ENCODE peak calls at places on chromosome 16, in eight cellular contexts. B is ovary; R is GM03348; P is fibroblast of mammary gland; Z is stimulated activated CD4-positive, alpha-beta T cell treated with anti-CD3 and anti-CD28 coated beads, TNF-alpha, amount 100 ng/mL, for 24 hours; C is T-helper 1 cell; Q is A172; W is brain microvascular endothelial cell. S is an unnamed sample.

GRCh38 chr16:4290236-4290830 is 17.5 kb upstream of the TFAP4 start:
- DNase-seq in P (peak), W (peak), B (no peak), Z (no peak), Q (peak), R (peak), C (no peak), S (no peak)

GRCh38 chr16:81273223-81273940 is 34.9 kb downstream of the BCO1 start:
- DNase-seq in B (no peak), W (no peak), P (no peak), C (no peak), Q (no peak), R (no peak), Z (no peak), S (no peak)

GRCh38 chr16:89193021-89193575 is 7.2 kb downstream of the SLC22A31 start:
- DNase-seq in B (peak), Z (no peak), Q (peak), P (peak), R (peak), W (peak), C (no peak), S (no peak)

GRCh38 chr16:70634861-70635260 is 11.5 kb upstream of the IL34 start:
- DNase-seq in Q (peak), P (peak), B (no peak), C (no peak), W (no peak), Z (no peak), R (no peak), S (no peak)

GRCh38 chr16:11913425-11914079 is 2.2 kb downstream of the GSPT1 start:
- DNase-seq in B (no peak), Z (no peak), P (peak), R (no peak), Q (peak), C (peak), W (no peak), S (no peak)

GRCh38 chr16:74868035-74868434 is 93.4 kb upstream of the FA2H start:
- DNase-seq in B (no peak), R (no peak), Z (no peak), Q (no peak), C (no peak), P (no peak), W (no peak), S (no peak)

GRCh38 chr16:73028721-73029361 is 19.1 kb downstream of the ZFHX3 start:
- DNase-seq in R (no peak), P (no peak), B (no peak), C (no peak), Z (no peak), W (no peak), Q (no peak), S (no peak)

GRCh38 chr16:23423496-23424049 is 29.4 kb downstream of the COG7 start:
- DNase-seq in Q (peak), P (peak), W (peak), B (peak), C (no peak), R (peak), Z (no peak), S (no peak)

GRCh38 chr16:56262148-56262878 is 71.0 kb downstream of the GNAO1 start:
- DNase-seq in C (peak), W (no peak), R (no peak), P (no peak), Z (peak), Q (no peak), B (no peak), S (no peak)

GRCh38 chr16:84141143-84141670 is 3.8 kb downstream of the HSDL1 start:
- DNase-seq in B (no peak), P (no peak), R (no peak), Q (no peak), Z (no peak), C (no peak), W (no peak), S (peak)

GRCh38 chr16:84712138-84712671 is 12.4 kb downstream of the USP10 start:
- DNase-seq in B (no peak), Q (no peak), C (no peak), P (no peak), R (no peak), W (no peak), Z (no peak), S (no peak)

GRCh38 chr16:73173396-73173795 is 125.5 kb upstream of the ZFHX3 start:
- DNase-seq in C (no peak), Q (no peak), B (no peak), R (no peak), Z (no peak), P (peak), W (no peak), S (no peak)

GRCh38 chr16:25228372-25228771 is 11.6 kb downstream of the AQP8 start:
- DNase-seq in P (no peak), R (no peak), C (no peak), B (no peak), Q (no peak), W (no peak), Z (no peak), S (no peak)

GRCh38 chr16:31271621-31272190 is 11.9 kb downstream of the ITGAM start:
- DNase-seq in Q (no peak), C (no peak), R (no peak), B (no peak), P (no peak), Z (no peak), W (no peak), S (no peak)

GRCh38 chr16:67393111-67393789 is at the start of gene TPPP3:
- DNase-seq in Q (no peak), C (peak), R (peak), P (peak), B (peak), Z (no peak), W (peak), S (peak)

GRCh38 chr16:30060354-30061194 is 5.0 kb upstream of the ALDOA start:
- DNase-seq in P (no peak), Q (no peak), R (no peak), B (no peak), C (no peak), Z (no peak), W (no peak), S (no peak)

GRCh38 chr16:89200124-89200849 is at the start of gene SLC22A31:
- DNase-seq in Q (no peak), B (no peak), P (no peak), R (no peak), C (no peak), Z (no peak), W (no peak), S (peak)

GRCh38 chr16:53433930-53434435 is 288 bp upstream of the RBL2 start:
- DNase-seq in P (peak), R (no peak), Q (no peak), B (peak), Z (peak), C (no peak), W (peak), S (no peak)

GRCh38 chr16:81442909-81443687 is 1.5 kb upstream of the CMIP start:
- DNase-seq in Q (no peak), Z (no peak), P (no peak), B (no peak), R (no peak), W (no peak), C (no peak), S (no peak)

GRCh38 chr16:27482397-27483082 is 67.2 kb downstream of the GTF3C1 start:
- DNase-seq in P (no peak), C (no peak), R (no peak), Q (no peak), B (no peak), W (no peak), Z (no peak), S (no peak)

S was measured in D341Med.